ENCODE peak calls at places on chromosomes 4 and X, in six cellular contexts. X, P, M, O, Q and L are unnamed samples.

GRCh38 chrX:150164971-150165605 is 198.0 kb upstream of the MAMLD1 start:
- DNase-seq in P (no peak), M (no peak), Q (no peak), X (no peak), O (no peak), L (no peak)

GRCh38 chrX:153226344-153227190 is 47.5 kb downstream of the MAGEA1 start:
- DNase-seq in P (no peak), M (no peak), X (peak; percentile 4), O (no peak), Q (no peak), L (no peak)

GRCh38 chr4:107037188-107037587 is 1.1 kb upstream of the DKK2 start:
- DNase-seq in M (peak; percentile 62), O (peak; percentile 81), P (no peak), X (peak; percentile 56), Q (no peak), L (no peak)

GRCh38 chrX:140764401-140764919 is 54.9 kb downstream of the LINC00632 start:
- DNase-seq in P (no peak), X (peak; percentile 68), Q (no peak), M (peak; percentile 54), O (peak; percentile 93), L (no peak)

GRCh38 chr4:178174756-178175155 is 732.5 kb upstream of the AGA start:
- DNase-seq in O (no peak), P (no peak), Q (no peak), M (no peak), X (no peak), L (no peak)

GRCh38 chrX:24494544-24495113 is 29.5 kb downstream of the PDK3 start:
- DNase-seq in M (no peak), Q (no peak), O (no peak), P (no peak), X (peak; percentile 49), L (no peak)

GRCh38 chr4:121189811-121190210 is 25.7 kb upstream of the TNIP3 start:
- DNase-seq in O (no peak), P (no peak), Q (no peak), X (no peak), M (no peak), L (peak; percentile 43)

GRCh38 chrX:134718329-134719317 is 60.4 kb upstream of the PLAC1 start:
- DNase-seq in X (peak; percentile 98), O (no peak), M (no peak), Q (no peak), P (peak; percentile 2), L (no peak)

GRCh38 chrX:133538148-133538547 is 122.9 kb upstream of the GPC4 start:
- DNase-seq in X (no peak), M (no peak), O (no peak), Q (no peak), P (no peak), L (no peak)

GRCh38 chr4:113052379-113052951 is 3.0 kb downstream of the ANK2 start:
- DNase-seq in Q (no peak), O (no peak), P (no peak), M (no peak), X (peak; percentile 60), L (no peak)

GRCh38 chr4:154208424-154208823 is 283.2 kb downstream of the DCHS2 start:
- DNase-seq in P (no peak), X (no peak), M (no peak), Q (no peak), O (no peak), L (no peak)

GRCh38 chr4:101953949-101954348 is 163.4 kb downstream of the BANK1 start:
- DNase-seq in M (peak; percentile 41), P (no peak), Q (no peak), X (peak; percentile 80), O (no peak), L (no peak)

GRCh38 chrX:39984191-39984956 is 113.4 kb downstream of the BCOR start:
- DNase-seq in M (no peak), P (no peak), X (peak; percentile 64), O (no peak), Q (no peak), L (no peak)

GRCh38 chrX:143472334-143472938 is 44.8 kb downstream of the SPANXN3 start:
- DNase-seq in P (no peak), O (no peak), M (no peak), X (no peak), Q (no peak), L (no peak)

GRCh38 chrX:15224747-15225146 is 45.1 kb downstream of the ASB9 start:
- DNase-seq in X (no peak), O (no peak), P (no peak), Q (no peak), M (no peak), L (no peak)

GRCh38 chrX:153411255-153411987 is at the start of gene ZFP92:
- DNase-seq in Q (no peak), P (peak; percentile 0), O (peak; percentile 88), X (peak; percentile 2), M (no peak), L (peak; percentile 9)

GRCh38 chr4:102318526-102318925 is 26.8 kb downstream of the SLC39A8 start:
- DNase-seq in M (no peak), P (no peak), O (no peak), Q (no peak), X (no peak), L (no peak)

GRCh38 chrX:71919886-71920285 is 9.2 kb downstream of the NHSL2 start:
- DNase-seq in M (no peak), Q (no peak), O (no peak), P (no peak), X (no peak), L (no peak)

GRCh38 chr4:138051157-138051556 is 191.0 kb downstream of the SLC7A11 start:
- DNase-seq in O (no peak), M (no peak), P (no peak), Q (no peak), X (peak; percentile 53), L (no peak)

GRCh38 chr4:184534511-184535391 is 60.4 kb upstream of the IRF2 start:
- DNase-seq in X (peak; percentile 91), Q (no peak), P (no peak), O (no peak), M (no peak), L (no peak)

GRCh38 chr4:25043548-25043947 is 12.8 kb upstream of the LGI2 start:
- DNase-seq in X (no peak), P (no peak), O (no peak), Q (no peak), M (no peak), L (no peak)

GRCh38 chr4:109506890-109507289 is 53.2 kb upstream of the MCUB start:
- DNase-seq in O (no peak), Q (no peak), P (no peak), M (no peak), X (no peak), L (no peak)

GRCh38 chr4:140152760-140153418 is 1.1 kb downstream of the MAML3 start:
- DNase-seq in P (no peak), O (peak; percentile 88), X (peak; percentile 54), M (peak; percentile 70), Q (no peak), L (peak; percentile 22)

GRCh38 chrX:9019151-9019550 is 14.8 kb downstream of the FAM9B start:
- DNase-seq in Q (no peak), O (no peak), P (no peak), M (no peak), X (peak; percentile 71), L (no peak)

GRCh38 chr4:140037353-140038030 is 116.5 kb downstream of the MAML3 start:
- DNase-seq in Q (no peak), M (no peak), X (peak; percentile 79), P (no peak), O (no peak), L (no peak)